ENCODE peak calls at places on chromosomes 5 and 9, in five cellular contexts. T, Q, C, Z and J are unnamed samples.

GRCh38 chr5:118788351-118788750 is 200.0 kb downstream of the DTWD2 start:
- DNase-seq in Q (no peak), C (no peak), T (no peak), Z (no peak), J (no peak)

GRCh38 chr5:14669975-14670374 is 5.5 kb downstream of the OTULIN start:
- DNase-seq in C (no peak), T (peak), Q (no peak), Z (no peak), J (no peak)

GRCh38 chr5:140025736-140026135 is 17.4 kb downstream of the NRG2 start:
- DNase-seq in Q (no peak), C (no peak), T (no peak), Z (no peak), J (no peak)

GRCh38 chr9:20205821-20206220 is 416.5 kb downstream of the MLLT3 start:
- DNase-seq in Z (no peak), Q (no peak), T (peak), C (no peak), J (no peak)

GRCh38 chr5:140588311-140589070 is 23.9 kb downstream of the SLC35A4 start:
- DNase-seq in T (peak), Z (no peak), C (no peak), Q (no peak), J (no peak)

GRCh38 chr9:87516931-87517300 is 19.2 kb downstream of the DAPK1 start:
- DNase-seq in Z (no peak), T (no peak), C (no peak), Q (no peak), J (no peak)

GRCh38 chr5:175693746-175694145 is 35.9 kb downstream of the HRH2 start:
- DNase-seq in T (no peak), Z (no peak), Q (no peak), C (no peak), J (no peak)

GRCh38 chr9:138010861-138011260 is 133.3 kb downstream of the CACNA1B start:
- DNase-seq in Q (no peak), Z (no peak), C (no peak), T (no peak), J (no peak)

GRCh38 chr5:1668141-1668721 is 131.4 kb downstream of the MRPL36 start:
- DNase-seq in Q (no peak), C (peak), Z (peak), T (no peak), J (no peak)

GRCh38 chr9:85142461-85143401 is 473.2 kb downstream of the NTRK2 start:
- DNase-seq in C (peak), T (no peak), Q (peak), Z (peak), J (peak)

GRCh38 chr5:146645382-146645781 is 129.4 kb upstream of the GPR151 start:
- DNase-seq in Z (no peak), C (no peak), T (no peak), Q (no peak), J (no peak)

GRCh38 chr9:95313010-95313498 is 4.5 kb downstream of the FANCC start:
- DNase-seq in T (peak), C (peak), Z (no peak), Q (peak), J (no peak)

GRCh38 chr9:10436771-10437170 is 176.0 kb downstream of the PTPRD start:
- DNase-seq in C (no peak), Z (no peak), T (no peak), Q (no peak), J (no peak)

GRCh38 chr5:72030237-72030636 is 77.0 kb upstream of the MAP1B start:
- DNase-seq in C (no peak), T (no peak), Q (no peak), Z (no peak), J (no peak)

GRCh38 chr9:120475341-120475740 is 104.6 kb downstream of the CDK5RAP2 start:
- DNase-seq in C (no peak), T (peak), Z (no peak), Q (no peak), J (no peak)

GRCh38 chr9:138038244-138038671 is 160.7 kb downstream of the CACNA1B start:
- DNase-seq in C (peak), T (no peak), Z (no peak), Q (no peak), J (no peak)

GRCh38 chr5:72818866-72819534 is 2.5 kb downstream of the TNPO1 start:
- DNase-seq in Z (peak), C (peak), Q (peak), T (peak), J (no peak)

GRCh38 chr9:23945897-23946296 is 119.9 kb upstream of the ELAVL2 start:
- DNase-seq in C (no peak), T (no peak), Z (no peak), Q (no peak), J (no peak)

GRCh38 chr5:67249590-67249895 is 52.9 kb upstream of the CD180 start:
- DNase-seq in Q (no peak), C (no peak), T (no peak), Z (no peak), J (no peak)

GRCh38 chr9:136532799-136533774 is 12.8 kb downstream of the NOTCH1 start:
- DNase-seq in Z (no peak), C (no peak), T (no peak), Q (no peak), J (no peak)

GRCh38 chr9:90038778-90039177 is 434.0 kb downstream of the GADD45G start:
- DNase-seq in Z (no peak), T (no peak), C (no peak), Q (no peak), J (no peak)

GRCh38 chr9:79572891-79573696 is 1.3 kb downstream of the TLE4 start:
- DNase-seq in C (peak), Z (peak), T (no peak), Q (peak), J (no peak)

GRCh38 chr5:40223884-40224402 is 455.8 kb upstream of the PTGER4 start:
- DNase-seq in Q (no peak), T (peak), C (no peak), Z (no peak), J (peak)

GRCh38 chr5:127518319-127518621 is 830 bp downstream of the PRRC1 start:
- DNase-seq in T (peak), Q (no peak), Z (no peak), C (no peak), J (peak)

GRCh38 chr9:97808972-97809371 is 44.1 kb upstream of the FOXE1 start:
- DNase-seq in T (no peak), Z (no peak), Q (no peak), C (no peak), J (no peak)

GRCh38 chr9:19156805-19157204 is 29.5 kb upstream of the PLIN2 start:
- DNase-seq in Q (no peak), T (no peak), Z (no peak), C (no peak), J (no peak)

GRCh38 chr9:504921-505821 is 290.5 kb downstream of the DOCK8 start:
- DNase-seq in Z (no peak), C (peak), Q (peak), T (no peak), J (no peak)

GRCh38 chr5:64722588-64722987 is 32.3 kb downstream of the SHISAL2B start:
- DNase-seq in Q (no peak), T (no peak), Z (no peak), C (no peak), J (no peak)

GRCh38 chr9:72656021-72656420 is 134.6 kb downstream of the TMC1 start:
- DNase-seq in Z (no peak), T (no peak), Q (no peak), C (no peak), J (no peak)
- TF ChIP-seq RCOR1 in Z (no peak), T (no peak), Q (no peak), C (no peak), J (no peak)

GRCh38 chr5:151222769-151223446 is 984 bp downstream of the CCDC69 start:
- DNase-seq in C (no peak), T (no peak), Z (peak), Q (no peak), J (no peak)
- TF ChIP-seq RCOR1 in C (no peak), T (no peak), Z (no peak), Q (no peak), J (no peak)

GRCh38 chr5:116631147-116631546 is 56.5 kb upstream of the SEMA6A start:
- DNase-seq in T (no peak), Q (no peak), C (no peak), Z (no peak), J (no peak)
- TF ChIP-seq RCOR1 in T (no peak), Q (no peak), C (no peak), Z (no peak), J (no peak)

DNA sequence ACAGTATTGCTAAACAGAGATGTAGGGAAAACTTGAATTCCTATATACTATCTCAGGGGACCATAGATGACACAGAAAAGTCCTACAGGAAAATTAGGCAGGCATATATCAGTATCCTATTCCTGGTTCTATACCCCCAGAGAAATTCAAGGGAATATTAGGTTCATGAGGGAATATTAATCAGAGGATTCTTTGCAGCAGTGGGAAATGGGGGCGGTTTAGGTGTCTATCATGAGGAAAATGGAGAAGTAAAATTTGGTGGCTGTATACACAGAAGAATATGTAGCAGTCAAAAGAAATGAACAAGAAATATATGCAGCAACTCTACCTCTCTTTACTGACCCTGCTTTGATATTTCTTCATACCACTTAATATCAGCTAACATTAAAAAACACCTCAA is 20.0 kb downstream of the SPTLC1 start:
- DNase-seq in Z (no peak), C (no peak), Q (no peak), T (no peak), J (no peak)
- TF ChIP-seq RCOR1 in Z (no peak), C (no peak), Q (no peak), T (no peak), J (no peak)

DNA sequence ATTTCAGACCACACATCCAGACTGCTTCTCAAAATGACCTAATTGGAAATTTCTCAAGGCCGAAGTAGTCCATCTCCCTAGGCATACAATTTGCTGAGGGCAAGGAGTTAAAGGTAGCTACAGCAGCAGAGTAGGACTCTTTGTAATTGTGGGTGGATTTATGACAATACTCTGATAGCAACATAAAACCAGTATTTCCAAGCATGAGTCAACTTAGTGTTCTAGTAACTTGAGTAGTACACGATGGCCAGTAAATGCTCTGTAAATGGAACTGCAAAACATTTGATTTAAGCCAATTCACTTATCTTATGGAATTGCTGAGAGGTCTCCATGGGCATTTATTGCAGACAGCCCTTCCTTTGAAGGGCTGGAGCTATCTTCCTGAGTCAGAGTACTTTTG is 352.2 kb downstream of the PLK2 start:
- DNase-seq in T (peak), C (no peak), Q (no peak), Z (no peak), J (no peak)
- TF ChIP-seq RCOR1 in T (no peak), C (no peak), Q (no peak), Z (no peak), J (no peak)

GRCh38 chr9:32954642-32955041 is 46.8 kb downstream of the APTX start:
- DNase-seq in T (peak), Z (no peak), Q (no peak), C (peak), J (no peak)
- TF ChIP-seq RCOR1 in T (no peak), Z (no peak), Q (no peak), C (no peak), J (no peak)

DNA sequence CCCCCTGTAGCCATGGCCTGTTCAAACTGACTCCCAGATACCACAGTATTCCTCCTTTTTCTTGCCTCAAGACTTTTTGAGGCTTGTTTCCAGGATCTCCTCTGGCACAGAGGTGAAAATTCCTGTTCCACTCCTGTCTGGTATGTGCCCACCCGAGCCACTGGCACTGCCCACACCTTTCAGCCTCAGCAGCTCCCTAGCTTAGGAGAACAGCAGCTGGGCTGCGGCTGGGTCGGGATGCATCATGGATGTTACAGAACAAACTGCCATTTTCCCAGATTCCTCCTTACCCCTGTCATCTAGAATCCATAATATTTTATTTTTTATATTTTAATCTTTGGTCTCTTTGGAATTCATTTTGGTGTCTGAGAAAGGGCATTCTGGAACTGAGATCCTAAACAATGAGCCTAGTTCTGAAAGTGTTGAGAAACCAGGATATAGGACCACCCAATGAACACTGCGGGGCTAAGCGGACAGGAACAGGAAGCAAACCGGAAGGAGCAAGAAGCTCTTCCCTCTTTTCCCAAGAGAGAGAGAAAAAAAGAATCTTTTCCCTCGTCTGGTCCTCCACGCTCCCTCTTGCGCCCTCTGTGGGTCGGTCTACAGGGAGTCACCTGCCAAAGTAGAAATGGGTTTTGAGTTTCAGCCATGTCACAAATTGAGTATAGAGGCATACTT is 12.5 kb downstream of the OR2S2 start:
- DNase-seq in Z (peak), T (peak), C (peak), Q (peak), J (no peak)
- TF ChIP-seq RCOR1 in Z (no peak), T (no peak), C (no peak), Q (no peak), J (no peak)

GRCh38 chr5:55993013-55993412 is 1.8 kb downstream of the IL6ST start:
- DNase-seq in Q (no peak), C (no peak), T (peak), Z (no peak), J (no peak)
- TF ChIP-seq RCOR1 in Q (no peak), C (no peak), T (no peak), Z (no peak), J (no peak)

GRCh38 chr5:158602981-158603380 is 496.7 kb downstream of the EBF1 start:
- DNase-seq in T (no peak), C (no peak), Q (no peak), Z (no peak), J (no peak)

GRCh38 chr5:158594595-158595242 is 505.0 kb downstream of the EBF1 start:
- DNase-seq in T (no peak), Z (no peak), Q (no peak), C (no peak), J (no peak)

GRCh38 chr5:158600679-158601078 is 499.0 kb downstream of the EBF1 start:
- DNase-seq in T (no peak), Q (no peak), C (no peak), Z (no peak), J (no peak)

GRCh38 chr5:158601118-158601517 is 498.6 kb downstream of the EBF1 start:
- DNase-seq in C (no peak), Q (no peak), T (no peak), Z (no peak), J (no peak)

GRCh38 chr5:158599132-158599531 is 500.6 kb downstream of the EBF1 start:
- DNase-seq in Z (no peak), T (peak), C (no peak), Q (no peak), J (no peak)
- TF ChIP-seq RCOR1 in Z (no peak), T (no peak), C (no peak), Q (no peak), J (no peak)